ENCODE peak calls at places on chromosomes 3 and 15, in nine cellular contexts. S, P, K, T, A, B, F, I and O are unnamed samples.

GRCh38 chr15:74378853-74379252 is 11.4 kb upstream of the CYP11A1 start:
- DNase-seq in I (no peak), F (no peak), A (peak; percentile 75), B (peak; percentile 86), P (peak; percentile 42), K (no peak), S (no peak), T (peak; percentile 15), O (no peak)

GRCh38 chr3:137165117-137165806 is 207.5 kb downstream of the IL20RB start:
- DNase-seq in F (no peak), T (no peak), A (no peak), K (no peak), P (peak; percentile 51), I (peak; percentile 12), S (no peak), B (no peak), O (no peak)

GRCh38 chr3:185075547-185075946 is 77.3 kb downstream of the C3orf70 start:
- DNase-seq in K (no peak), P (no peak), B (no peak), T (no peak), I (no peak), F (no peak), A (no peak), S (no peak), O (no peak)

GRCh38 chr3:72101538-72101937 is 316.6 kb upstream of the PROK2 start:
- DNase-seq in I (no peak), S (no peak), B (no peak), F (no peak), T (no peak), P (no peak), A (no peak), K (no peak), O (no peak)

GRCh38 chr15:35121611-35122359 is 36.7 kb upstream of the NANOGP8 start:
- DNase-seq in S (no peak), K (no peak), I (no peak), P (no peak), F (no peak), B (no peak), A (no peak), T (no peak), O (no peak)

GRCh38 chr3:12653772-12654171 is 10.1 kb downstream of the RAF1 start:
- DNase-seq in A (no peak), F (no peak), I (no peak), P (no peak), B (no peak), K (no peak), S (no peak), T (no peak), O (no peak)

GRCh38 chr3:41863024-41863423 is 98.9 kb downstream of the ULK4 start:
- DNase-seq in I (no peak), A (peak; percentile 18), P (no peak), F (no peak), S (no peak), T (no peak), K (no peak), B (no peak), O (no peak)

GRCh38 chr3:47315069-47315647 is 32.4 kb downstream of the KLHL18 start:
- DNase-seq in A (no peak), K (no peak), S (no peak), T (no peak), B (no peak), F (no peak), P (peak; percentile 5), I (no peak), O (no peak)

GRCh38 chr3:193997228-193998192 is 138.4 kb upstream of the HES1 start:
- DNase-seq in K (no peak), F (no peak), S (no peak), T (no peak), B (no peak), P (peak; percentile 32), A (no peak), I (no peak), O (no peak)

GRCh38 chr15:29596266-29596665 is 226.0 kb downstream of the TJP1 start:
- DNase-seq in P (peak; percentile 42), B (no peak), A (no peak), I (no peak), S (no peak), K (no peak), T (no peak), F (no peak), O (no peak)

GRCh38 chr3:135576786-135577185 is 388.7 kb upstream of the PPP2R3A start:
- DNase-seq in A (no peak), S (no peak), B (no peak), K (peak; percentile 86), I (no peak), F (no peak), T (no peak), P (no peak), O (no peak)

GRCh38 chr3:122668930-122669730 is 11.5 kb upstream of the PARP14 start:
- DNase-seq in B (no peak), I (peak; percentile 62), S (no peak), P (peak; percentile 61), A (peak; percentile 61), F (no peak), T (no peak), K (no peak), O (no peak)

GRCh38 chr15:94840794-94841587 is 609.6 kb downstream of the MCTP2 start:
- DNase-seq in I (no peak), B (no peak), P (peak; percentile 34), T (no peak), A (no peak), K (no peak), S (no peak), F (no peak), O (no peak)

GRCh38 chr3:50222169-50222528 is 13.9 kb upstream of the GNAI2 start:
- DNase-seq in I (no peak), B (no peak), A (no peak), S (no peak), F (no peak), T (no peak), P (no peak), K (no peak), O (no peak)

GRCh38 chr15:59456114-59456513 is 18.1 kb downstream of the FAM81A start:
- DNase-seq in F (no peak), B (no peak), I (no peak), K (peak; percentile 51), S (no peak), P (no peak), A (peak; percentile 84), T (no peak), O (no peak)

GRCh38 chr15:34650177-34650576 is 66.7 kb upstream of the GOLGA8B start:
- DNase-seq in F (no peak), A (no peak), S (no peak), K (no peak), P (peak; percentile 89), B (no peak), T (no peak), I (peak; percentile 18), O (no peak)

GRCh38 chr3:129228891-129229585 is 20.4 kb upstream of the COPG1 start:
- DNase-seq in K (no peak), P (peak; percentile 88), B (no peak), S (no peak), A (no peak), F (no peak), I (no peak), T (no peak), O (no peak)

GRCh38 chr3:11093823-11094340 is 60.4 kb upstream of the HRH1 start:
- DNase-seq in B (no peak), T (no peak), K (no peak), A (no peak), I (no peak), P (no peak), F (no peak), S (no peak), O (no peak)

GRCh38 chr15:63327648-63328421 is 50.4 kb downstream of the APH1B start:
- DNase-seq in S (no peak), P (no peak), I (no peak), K (no peak), T (no peak), F (no peak), B (no peak), A (no peak), O (no peak)

GRCh38 chr3:152159328-152159727 is 109.4 kb upstream of the MBNL1 start:
- DNase-seq in S (no peak), B (no peak), F (no peak), I (peak; percentile 29), T (no peak), P (peak; percentile 52), K (no peak), A (no peak), O (no peak)

GRCh38 chr3:52383446-52383845 is 61.5 kb downstream of the SEMA3G start:
- DNase-seq in F (no peak), B (no peak), S (no peak), A (no peak), K (no peak), P (no peak), I (no peak), T (no peak), O (no peak)

GRCh38 chr15:69035205-69035917 is 20.9 kb downstream of the NOX5 start:
- DNase-seq in A (peak; percentile 51), S (no peak), T (no peak), K (no peak), P (no peak), F (no peak), I (no peak), B (no peak), O (no peak)

GRCh38 chr15:93200448-93201226 is 111.6 kb upstream of the RGMA start:
- DNase-seq in S (no peak), I (no peak), P (no peak), F (no peak), B (no peak), A (no peak), K (no peak), T (no peak), O (no peak)

GRCh38 chr3:4251412-4251811 is 51.8 kb upstream of the SETMAR start:
- DNase-seq in F (no peak), S (no peak), I (no peak), A (no peak), P (no peak), T (no peak), K (no peak), B (no peak), O (no peak)

GRCh38 chr3:46893146-46893748 is 15.7 kb downstream of the PTH1R start:
- DNase-seq in I (no peak), A (no peak), T (no peak), B (no peak), S (no peak), F (no peak), P (no peak), K (no peak), O (no peak)

GRCh38 chr3:39383190-39383912 is at the start of gene SLC25A38:
- DNase-seq in P (peak; percentile 97), T (peak; percentile 69), I (peak; percentile 64), S (no peak), F (peak; percentile 70), K (no peak), A (peak; percentile 76), B (peak; percentile 92), O (peak; percentile 74)

GRCh38 chr3:194333212-194333980 is 17.7 kb downstream of the CPN2 start:
- DNase-seq in K (no peak), S (no peak), F (peak; percentile 76), T (peak; percentile 80), I (no peak), B (peak; percentile 96), A (peak; percentile 97), P (peak; percentile 78), O (peak; percentile 86)

GRCh38 chr15:62494144-62494543 is 329.1 kb upstream of the C2CD4B start:
- DNase-seq in T (no peak), I (no peak), S (no peak), B (no peak), P (no peak), A (no peak), F (no peak), K (no peak), O (no peak)

GRCh38 chr15:76354823-76355440 is 18.4 kb downstream of the ISL2 start:
- DNase-seq in P (no peak), S (no peak), B (no peak), T (no peak), K (no peak), F (no peak), A (no peak), I (no peak), O (no peak)

GRCh38 chr15:77083381-77084160 is 12.7 kb upstream of the TSPAN3 start:
- DNase-seq in K (peak; percentile 65), F (peak; percentile 66), S (no peak), A (peak; percentile 78), B (peak; percentile 85), I (peak; percentile 45), T (peak; percentile 30), P (no peak), O (peak; percentile 35)

GRCh38 chr15:41993447-41994170 is 21.3 kb upstream of the EHD4 start:
- DNase-seq in K (no peak), T (no peak), I (no peak), F (no peak), B (no peak), P (no peak), S (no peak), A (no peak), O (no peak)